ENCODE peak calls at places on chromosome 1, in six cellular contexts. One of them, this sample, is unnamed.
A peak's percentile ranks its signal among the peaks of the same experiment; 100 is the strongest.

GRCh38 chr1:47226121-47226977 is 5.7 kb downstream of the TAL1 start:
- DNase-seq in lower lobe of right lung: no peak
- DNase-seq in adipocyte: no peak
- DNase-seq in aorta: no peak
- DNase-seq in CD8-positive, alpha-beta memory T cell: no peak
- DNase-seq in left lung: no peak
- DNase-seq in this sample: no peak

GRCh38 chr1:41357451-41358151 is 3.6 kb upstream of the FOXO6 start:
- DNase-seq in adipocyte: no peak
- DNase-seq in lower lobe of right lung: no peak
- DNase-seq in left lung: no peak
- DNase-seq in aorta: peak; percentile 51
- DNase-seq in CD8-positive, alpha-beta memory T cell: no peak
- DNase-seq in this sample: no peak

GRCh38 chr1:203677771-203678170 is 51.1 kb downstream of the ATP2B4 start:
- DNase-seq in left lung: no peak
- DNase-seq in adipocyte: no peak
- DNase-seq in aorta: no peak
- DNase-seq in CD8-positive, alpha-beta memory T cell: no peak
- DNase-seq in lower lobe of right lung: no peak
- DNase-seq in this sample: no peak

GRCh38 chr1:85822696-85823095 is 114.5 kb upstream of the ZNHIT6 start:
- DNase-seq in CD8-positive, alpha-beta memory T cell: no peak
- DNase-seq in adipocyte: peak; percentile 16
- DNase-seq in lower lobe of right lung: no peak
- DNase-seq in aorta: no peak
- DNase-seq in left lung: no peak
- DNase-seq in this sample: no peak

GRCh38 chr1:111082421-111083192 is 57.3 kb downstream of the DRAM2 start:
- DNase-seq in left lung: no peak
- DNase-seq in adipocyte: peak; percentile 88
- DNase-seq in CD8-positive, alpha-beta memory T cell: no peak
- DNase-seq in aorta: no peak
- DNase-seq in lower lobe of right lung: no peak
- DNase-seq in this sample: no peak

GRCh38 chr1:81287681-81288080 is 513.1 kb upstream of the ADGRL2 start:
- DNase-seq in aorta: no peak
- DNase-seq in CD8-positive, alpha-beta memory T cell: no peak
- DNase-seq in lower lobe of right lung: no peak
- DNase-seq in adipocyte: peak; percentile 70
- DNase-seq in left lung: no peak
- DNase-seq in this sample: no peak

GRCh38 chr1:156808186-156809030 is 8.2 kb downstream of the SH2D2A start:
- DNase-seq in CD8-positive, alpha-beta memory T cell: no peak
- DNase-seq in left lung: no peak
- DNase-seq in lower lobe of right lung: no peak
- DNase-seq in adipocyte: no peak
- DNase-seq in aorta: no peak
- DNase-seq in this sample: no peak

GRCh38 chr1:53626576-53626975 is 112.4 kb downstream of the GLIS1 start:
- DNase-seq in lower lobe of right lung: no peak
- DNase-seq in adipocyte: no peak
- DNase-seq in aorta: no peak
- DNase-seq in left lung: no peak
- DNase-seq in CD8-positive, alpha-beta memory T cell: no peak
- DNase-seq in this sample: no peak

GRCh38 chr1:169381162-169381561 is 13.2 kb downstream of the BLZF1 start:
- DNase-seq in adipocyte: no peak
- DNase-seq in lower lobe of right lung: no peak
- DNase-seq in aorta: no peak
- DNase-seq in left lung: no peak
- DNase-seq in CD8-positive, alpha-beta memory T cell: no peak
- DNase-seq in this sample: no peak

GRCh38 chr1:32500387-32501209 is 35.7 kb downstream of the ZBTB8B start:
- DNase-seq in left lung: peak; percentile 93
- DNase-seq in lower lobe of right lung: peak; percentile 85
- DNase-seq in aorta: peak; percentile 89
- DNase-seq in adipocyte: peak; percentile 89
- DNase-seq in CD8-positive, alpha-beta memory T cell: no peak
- DNase-seq in this sample: peak; percentile 38

GRCh38 chr1:153309441-153309840 is 3.3 kb downstream of the PGLYRP3 start:
- DNase-seq in aorta: no peak
- DNase-seq in left lung: no peak
- DNase-seq in adipocyte: no peak
- DNase-seq in CD8-positive, alpha-beta memory T cell: no peak
- DNase-seq in lower lobe of right lung: no peak
- DNase-seq in this sample: no peak

GRCh38 chr1:101089608-101090007 is 64.0 kb upstream of the DPH5 start:
- DNase-seq in lower lobe of right lung: no peak
- DNase-seq in left lung: no peak
- DNase-seq in CD8-positive, alpha-beta memory T cell: no peak
- DNase-seq in aorta: no peak
- DNase-seq in adipocyte: no peak
- DNase-seq in this sample: no peak

GRCh38 chr1:68269637-68270430 is 37.5 kb upstream of the WLS start:
- DNase-seq in CD8-positive, alpha-beta memory T cell: no peak
- DNase-seq in adipocyte: peak; percentile 57
- DNase-seq in lower lobe of right lung: no peak
- DNase-seq in aorta: no peak
- DNase-seq in left lung: no peak
- DNase-seq in this sample: no peak

GRCh38 chr1:117366982-117367768 is at the start of gene MAN1A2:
- DNase-seq in CD8-positive, alpha-beta memory T cell: peak; percentile 78
- DNase-seq in adipocyte: peak; percentile 85
- DNase-seq in left lung: peak; percentile 99
- DNase-seq in lower lobe of right lung: peak; percentile 95
- DNase-seq in aorta: peak; percentile 94
- DNase-seq in this sample: peak; percentile 77

GRCh38 chr1:196440711-196441110 is 167.5 kb downstream of the KCNT2 start:
- DNase-seq in aorta: no peak
- DNase-seq in adipocyte: no peak
- DNase-seq in lower lobe of right lung: no peak
- DNase-seq in CD8-positive, alpha-beta memory T cell: no peak
- DNase-seq in left lung: no peak
- DNase-seq in this sample: no peak

GRCh38 chr1:27015260-27015659 is 2.6 kb upstream of the TENT5B start:
- DNase-seq in left lung: no peak
- DNase-seq in lower lobe of right lung: no peak
- DNase-seq in adipocyte: no peak
- DNase-seq in CD8-positive, alpha-beta memory T cell: no peak
- DNase-seq in aorta: no peak
- DNase-seq in this sample: no peak

GRCh38 chr1:230256896-230257295 is 169.2 kb downstream of the PGBD5 start:
- DNase-seq in lower lobe of right lung: no peak
- DNase-seq in adipocyte: no peak
- DNase-seq in left lung: no peak
- DNase-seq in aorta: no peak
- DNase-seq in CD8-positive, alpha-beta memory T cell: no peak
- DNase-seq in this sample: no peak

GRCh38 chr1:108130812-108131211 is 69.3 kb downstream of the SLC25A24 start:
- DNase-seq in CD8-positive, alpha-beta memory T cell: no peak
- DNase-seq in lower lobe of right lung: no peak
- DNase-seq in aorta: no peak
- DNase-seq in adipocyte: no peak
- DNase-seq in left lung: peak; percentile 55
- DNase-seq in this sample: no peak

GRCh38 chr1:94983343-94983742 is 56.4 kb upstream of the CNN3 start:
- DNase-seq in lower lobe of right lung: no peak
- DNase-seq in aorta: no peak
- DNase-seq in CD8-positive, alpha-beta memory T cell: no peak
- DNase-seq in adipocyte: peak; percentile 59
- DNase-seq in left lung: no peak
- DNase-seq in this sample: no peak

GRCh38 chr1:31878018-31878417 is 60.1 kb downstream of the PTP4A2 start:
- DNase-seq in adipocyte: no peak
- DNase-seq in aorta: no peak
- DNase-seq in left lung: no peak
- DNase-seq in lower lobe of right lung: no peak
- DNase-seq in CD8-positive, alpha-beta memory T cell: no peak
- DNase-seq in this sample: no peak

GRCh38 chr1:206681359-206681758 is 3.3 kb upstream of the MAPKAPK2 start:
- DNase-seq in aorta: no peak
- DNase-seq in CD8-positive, alpha-beta memory T cell: no peak
- DNase-seq in left lung: no peak
- DNase-seq in adipocyte: no peak
- DNase-seq in lower lobe of right lung: no peak
- DNase-seq in this sample: no peak

GRCh38 chr1:7356079-7356478 is 415.0 kb upstream of the VAMP3 start:
- DNase-seq in aorta: no peak
- DNase-seq in lower lobe of right lung: no peak
- DNase-seq in CD8-positive, alpha-beta memory T cell: no peak
- DNase-seq in left lung: no peak
- DNase-seq in adipocyte: no peak
- DNase-seq in this sample: no peak

GRCh38 chr1:83055391-83056170 is 943.4 kb downstream of the TTLL7 start:
- DNase-seq in lower lobe of right lung: no peak
- DNase-seq in CD8-positive, alpha-beta memory T cell: no peak
- DNase-seq in aorta: no peak
- DNase-seq in adipocyte: peak; percentile 9
- DNase-seq in left lung: no peak
- DNase-seq in this sample: peak; percentile 68
- H3K9me3 ChIP-seq in lower lobe of right lung: peaks cover 5% of the 10 kb centered on the region
- H3K9me3 ChIP-seq in CD8-positive, alpha-beta memory T cell: no peaks in the 10 kb centered on the region
- H3K9me3 ChIP-seq in aorta: no peaks in the 10 kb centered on the region
- H3K9me3 ChIP-seq in adipocyte: peaks cover 3% of the 10 kb centered on the region
- H3K9me3 ChIP-seq in left lung: no peaks in the 10 kb centered on the region
- H3K9me3 ChIP-seq in this sample: peaks cover 4% of the 10 kb centered on the region

GRCh38 chr1:115098979-115099692 is 9.8 kb upstream of the TSPAN2 start:
- DNase-seq in CD8-positive, alpha-beta memory T cell: peak; percentile 89
- DNase-seq in lower lobe of right lung: peak; percentile 60
- DNase-seq in aorta: no peak
- DNase-seq in left lung: no peak
- DNase-seq in adipocyte: no peak
- DNase-seq in this sample: peak; percentile 59

DNA sequence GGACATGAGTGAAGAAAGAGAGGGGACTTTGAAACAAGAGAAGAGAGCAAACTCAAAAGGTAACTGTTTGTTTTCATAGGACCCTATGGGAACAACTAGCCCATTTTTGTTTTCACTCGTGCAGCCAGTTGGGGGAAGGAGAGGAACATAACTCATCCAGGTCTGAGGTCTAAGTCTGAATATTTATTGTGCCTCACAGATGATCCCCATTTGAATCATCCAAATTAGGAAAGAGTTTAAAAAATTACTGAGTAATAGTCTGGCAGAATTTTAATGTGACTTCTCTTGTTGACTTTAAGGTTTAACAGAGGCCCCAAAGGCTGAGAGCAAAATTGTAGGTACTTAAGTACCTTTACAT is 10.4 kb upstream of the TSPAN2 start:
- DNase-seq in CD8-positive, alpha-beta memory T cell: no peak
- DNase-seq in lower lobe of right lung: no peak
- DNase-seq in aorta: no peak
- DNase-seq in adipocyte: no peak
- DNase-seq in left lung: no peak
- DNase-seq in this sample: no peak
- H3K4me3 ChIP-seq in CD8-positive, alpha-beta memory T cell: peak overlapping the region; percentile 67
- H3K4me3 ChIP-seq in lower lobe of right lung: peak overlapping the region; percentile 46
- H3K4me3 ChIP-seq in aorta: no peak overlapping the region
- H3K4me3 ChIP-seq in adipocyte: peak overlapping the region; percentile 35
- H3K4me3 ChIP-seq in left lung: peak overlapping the region; percentile 27
- H3K4me3 ChIP-seq in this sample: no peak overlapping the region

DNA sequence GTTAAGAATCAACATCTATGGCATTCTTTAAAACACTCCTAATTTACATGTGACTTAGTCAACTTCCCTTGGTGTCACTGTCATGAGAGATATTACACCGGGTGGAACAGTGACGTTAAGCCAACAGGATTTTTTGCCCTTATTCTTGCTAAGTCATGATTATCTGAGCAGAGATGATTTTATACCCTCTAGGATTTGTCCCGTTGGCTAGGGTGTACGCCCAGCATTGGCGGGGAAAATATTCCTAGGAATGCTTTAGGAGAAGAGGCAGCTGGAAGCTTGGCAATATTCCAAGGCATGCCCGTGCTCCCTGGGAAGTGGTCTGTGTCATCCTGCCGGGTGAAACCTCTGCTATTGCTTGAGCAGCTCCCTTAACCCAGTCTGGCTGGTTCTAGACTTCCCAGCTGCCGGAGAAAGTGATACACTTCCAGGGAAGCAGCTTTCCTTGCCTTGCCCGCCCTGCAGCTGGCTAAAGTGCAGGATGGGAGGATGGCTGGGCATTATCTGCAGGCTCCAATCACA is 16.2 kb downstream of the CHRNB2 start:
- DNase-seq in CD8-positive, alpha-beta memory T cell: no peak
- DNase-seq in left lung: no peak
- DNase-seq in aorta: no peak
- DNase-seq in lower lobe of right lung: no peak
- DNase-seq in adipocyte: no peak
- DNase-seq in this sample: no peak
- H3K36me3 ChIP-seq in CD8-positive, alpha-beta memory T cell: peaks cover 82% of the 10 kb centered on the region
- H3K36me3 ChIP-seq in left lung: peaks cover 6% of the 10 kb centered on the region
- H3K36me3 ChIP-seq in aorta: peaks cover 7% of the 10 kb centered on the region
- H3K36me3 ChIP-seq in lower lobe of right lung: peaks cover 100% of the 10 kb centered on the region
- H3K36me3 ChIP-seq in adipocyte: peaks cover 97% of the 10 kb centered on the region
- H3K36me3 ChIP-seq in this sample: peaks cover 4% of the 10 kb centered on the region

GRCh38 chr1:29563571-29563970 is 327.2 kb downstream of the PTPRU start:
- DNase-seq in left lung: no peak
- DNase-seq in adipocyte: no peak
- DNase-seq in CD8-positive, alpha-beta memory T cell: no peak
- DNase-seq in aorta: no peak
- DNase-seq in lower lobe of right lung: no peak
- DNase-seq in this sample: no peak
- H3K9me3 ChIP-seq in left lung: no peaks in the 10 kb centered on the region
- H3K9me3 ChIP-seq in adipocyte: peaks cover 51% of the 10 kb centered on the region
- H3K9me3 ChIP-seq in CD8-positive, alpha-beta memory T cell: peaks cover 23% of the 10 kb centered on the region
- H3K9me3 ChIP-seq in aorta: peaks cover 17% of the 10 kb centered on the region
- H3K9me3 ChIP-seq in lower lobe of right lung: peaks cover 40% of the 10 kb centered on the region
- H3K9me3 ChIP-seq in this sample: no peaks in the 10 kb centered on the region

GRCh38 chr1:243483084-243483845 is 227.4 kb downstream of the SDCCAG8 start:
- DNase-seq in adipocyte: no peak
- DNase-seq in CD8-positive, alpha-beta memory T cell: no peak
- DNase-seq in left lung: no peak
- DNase-seq in aorta: peak; percentile 73
- DNase-seq in lower lobe of right lung: no peak
- DNase-seq in this sample: no peak
- H3K4me3 ChIP-seq in adipocyte: peak overlapping the region; percentile 15
- H3K4me3 ChIP-seq in CD8-positive, alpha-beta memory T cell: peak overlapping the region; percentile 47
- H3K4me3 ChIP-seq in left lung: peak overlapping the region; percentile 13
- H3K4me3 ChIP-seq in aorta: no peak overlapping the region
- H3K4me3 ChIP-seq in lower lobe of right lung: peak overlapping the region; percentile 44
- H3K4me3 ChIP-seq in this sample: no peak overlapping the region

DNA sequence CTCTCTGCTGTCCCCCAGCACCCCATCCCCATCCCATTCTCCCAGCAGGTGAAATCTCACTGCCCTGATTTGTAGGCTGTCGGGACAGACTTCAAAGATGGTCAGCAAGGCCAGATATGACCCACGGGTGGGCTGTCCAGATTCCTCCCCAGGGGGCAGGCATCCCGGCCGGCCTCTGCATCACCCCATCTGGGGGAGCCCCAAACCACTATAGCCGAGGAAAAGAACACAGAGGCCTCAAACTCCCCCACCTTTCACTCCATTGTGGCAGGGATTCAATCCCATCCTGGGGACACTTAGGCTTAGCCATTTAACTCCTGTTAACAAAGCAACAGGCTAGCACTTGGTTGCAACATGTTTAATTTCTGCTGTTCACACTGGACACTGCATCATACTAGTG is 8.8 kb downstream of the MUL1 start:
- DNase-seq in aorta: no peak
- DNase-seq in left lung: no peak
- DNase-seq in CD8-positive, alpha-beta memory T cell: no peak
- DNase-seq in lower lobe of right lung: no peak
- DNase-seq in adipocyte: no peak
- DNase-seq in this sample: no peak
- H3K36me3 ChIP-seq in aorta: no peaks in the 10 kb centered on the region
- H3K36me3 ChIP-seq in left lung: no peaks in the 10 kb centered on the region
- H3K36me3 ChIP-seq in CD8-positive, alpha-beta memory T cell: peaks cover 30% of the 10 kb centered on the region
- H3K36me3 ChIP-seq in lower lobe of right lung: peaks cover 68% of the 10 kb centered on the region
- H3K36me3 ChIP-seq in adipocyte: peaks cover 54% of the 10 kb centered on the region
- H3K36me3 ChIP-seq in this sample: peaks cover 1% of the 10 kb centered on the region

GRCh38 chr1:96660051-96660450 is 61.5 kb upstream of the PTBP2 start:
- DNase-seq in left lung: no peak
- DNase-seq in aorta: no peak
- DNase-seq in adipocyte: no peak
- DNase-seq in CD8-positive, alpha-beta memory T cell: no peak
- DNase-seq in lower lobe of right lung: no peak
- DNase-seq in this sample: no peak
- H3K9me3 ChIP-seq in left lung: no peaks in the 10 kb centered on the region
- H3K9me3 ChIP-seq in aorta: no peaks in the 10 kb centered on the region
- H3K9me3 ChIP-seq in adipocyte: peaks cover 9% of the 10 kb centered on the region
- H3K9me3 ChIP-seq in CD8-positive, alpha-beta memory T cell: no peaks in the 10 kb centered on the region
- H3K9me3 ChIP-seq in lower lobe of right lung: peaks cover 13% of the 10 kb centered on the region
- H3K9me3 ChIP-seq in this sample: no peaks in the 10 kb centered on the region

This sample was measured in Caco-2.